ENCODE peak calls at places on chromosome 19, in five cellular contexts. E is MM.1S, S is SJSA1, A is astrocyte, K is body of pancreas. M is an unnamed sample. For H3K27me3, the result is how much of the 10 kb centered on the place peaks cover.

GRCh38 chr19:15159251-15159650 is 41.5 kb downstream of the NOTCH3 start:
- DNase-seq in E (peak), S (no peak), A (no peak), K (no peak), M (no peak)

GRCh38 chr19:17680235-17680722 is 7.9 kb downstream of the UNC13A start:
- DNase-seq in E (no peak), S (peak), A (peak), K (peak), M (no peak)

GRCh38 chr19:18204394-18205179 is 745 bp upstream of the RAB3A start:
- DNase-seq in E (no peak), S (no peak), A (no peak), K (peak), M (peak)

GRCh38 chr19:18057557-18057956 is 29.2 kb downstream of the IL12RB1 start:
- DNase-seq in E (no peak), S (no peak), A (no peak), K (no peak), M (no peak)

GRCh38 chr19:15210323-15210774 is 9.6 kb upstream of the NOTCH3 start:
- DNase-seq in E (no peak), S (peak), A (peak), K (no peak), M (no peak)

GRCh38 chr19:42042455-42043170 is 27.4 kb downstream of the GRIK5 start:
- DNase-seq in E (no peak), S (no peak), A (no peak), K (no peak), M (no peak)

GRCh38 chr19:31096930-31097329 is 252.3 kb downstream of the TSHZ3 start:
- DNase-seq in E (no peak), S (no peak), A (no peak), K (no peak), M (no peak)

GRCh38 chr19:8611391-8611883 is 922 bp upstream of the ADAMTS10 start:
- DNase-seq in E (no peak), S (no peak), A (no peak), K (no peak), M (no peak)

GRCh38 chr19:21022996-21023395 is 2.5 kb downstream of the ZNF430 start:
- DNase-seq in E (no peak), S (no peak), A (peak), K (no peak), M (no peak)

GRCh38 chr19:934865-935422 is 9.1 kb downstream of the ARID3A start:
- DNase-seq in E (no peak), S (no peak), A (peak), K (peak), M (no peak)

GRCh38 chr19:6359942-6360341 is 1.4 kb upstream of the CLPP start:
- DNase-seq in E (no peak), S (no peak), A (no peak), K (no peak), M (no peak)

GRCh38 chr19:34109596-34109995 is 62.7 kb upstream of the LSM14A start:
- DNase-seq in E (no peak), S (no peak), A (no peak), K (no peak), M (no peak)

GRCh38 chr19:17334414-17335409 is at the start of gene ANO8:
- DNase-seq in E (peak), S (peak), A (peak), K (peak), M (peak)

GRCh38 chr19:8490395-8490760 is 12.1 kb downstream of the PRAM1 start:
- DNase-seq in E (no peak), S (no peak), A (no peak), K (no peak), M (no peak)

GRCh38 chr19:45638930-45639729 is at the start of gene EML2:
- DNase-seq in E (peak), S (peak), A (peak), K (peak), M (peak)

GRCh38 chr19:41851456-41851855 is 6.6 kb downstream of the DMRTC2 start:
- DNase-seq in E (no peak), S (no peak), A (no peak), K (no peak), M (no peak)

GRCh38 chr19:19417618-19418270 is 12.3 kb downstream of the GATAD2A start:
- DNase-seq in E (no peak), S (no peak), A (no peak), K (no peak), M (no peak)

GRCh38 chr19:42191855-42192254 is 25.6 kb downstream of the DEDD2 start:
- DNase-seq in E (no peak), S (no peak), A (peak), K (no peak), M (no peak)

GRCh38 chr19:5953680-5954213 is 24.2 kb downstream of the RANBP3 start:
- DNase-seq in E (no peak), S (peak), A (peak), K (no peak), M (peak)

GRCh38 chr19:40805258-40805868 is 6.4 kb downstream of the EGLN2 start:
- DNase-seq in E (no peak), S (no peak), A (no peak), K (peak), M (no peak)

GRCh38 chr19:28971011-28971410 is 241.9 kb downstream of the UQCRFS1 start:
- DNase-seq in E (no peak), S (no peak), A (no peak), K (no peak), M (no peak)

GRCh38 chr19:6712692-6713670 is 7.5 kb downstream of the C3 start:
- DNase-seq in E (no peak), S (no peak), A (no peak), K (no peak), M (no peak)

GRCh38 chr19:5358173-5358800 is 17.7 kb upstream of the PTPRS start:
- DNase-seq in E (no peak), S (no peak), A (peak), K (no peak), M (no peak)

GRCh38 chr19:46860125-46860845 is 512 bp upstream of the ARHGAP35 start:
- DNase-seq in E (peak), S (peak), A (peak), K (peak), M (peak)

GRCh38 chr19:32691952-32692726 is 518 bp downstream of the NUDT19 start:
- DNase-seq in E (peak), S (peak), A (peak), K (peak), M (peak)

GRCh38 chr19:33630880-33631627 is 9.3 kb downstream of the CHST8 start:
- DNase-seq in E (no peak), S (no peak), A (no peak), K (no peak), M (no peak)

GRCh38 chr19:31023038-31023437 is 326.2 kb downstream of the TSHZ3 start:
- DNase-seq in E (no peak), S (no peak), A (no peak), K (no peak), M (no peak)

GRCh38 chr19:53158119-53158656 is 665 bp downstream of the ZNF347 start:
- DNase-seq in E (no peak), S (peak), A (peak), K (peak), M (peak)

GRCh38 chr19:5316138-5316537 is 24.5 kb downstream of the PTPRS start:
- DNase-seq in E (no peak), S (no peak), A (no peak), K (no peak), M (no peak)

GRCh38 chr19:1768918-1769644 is 15.8 kb downstream of the ONECUT3 start:
- DNase-seq in E (no peak), S (no peak), A (no peak), K (no peak), M (no peak)

GRCh38 chr19:40907968-40908735 is 26.1 kb upstream of the CYP2A7 start:
- DNase-seq in E (no peak), S (no peak), A (no peak), K (peak), M (peak)

GRCh38 chr19:58409010-58409790 is 751 bp downstream of the ZNF584 start:
- DNase-seq in E (no peak), S (no peak), A (no peak), K (peak), M (no peak)

GRCh38 chr19:15379996-15380647 is 535 bp upstream of the AKAP8 start:
- DNase-seq in E (peak), S (no peak), A (peak), K (no peak), M (no peak)

GRCh38 chr19:15265849-15266248 is 33.6 kb upstream of the EPHX3 start:
- DNase-seq in E (no peak), S (peak), A (peak), K (peak), M (no peak)

GRCh38 chr19:1471514-1472107 is 7.4 kb downstream of the C19orf25 start:
- DNase-seq in E (no peak), S (no peak), A (no peak), K (no peak), M (no peak)

GRCh38 chr19:1251503-1252220 is 3.3 kb downstream of the MIDN start:
- DNase-seq in E (no peak), S (no peak), A (no peak), K (peak), M (peak)

GRCh38 chr19:11014403-11014911 is 53.6 kb downstream of the SMARCA4 start:
- DNase-seq in E (no peak), S (no peak), A (no peak), K (no peak), M (no peak)

GRCh38 chr19:1942078-1942933 is 1.3 kb downstream of the CSNK1G2 start:
- DNase-seq in E (peak), S (peak), A (peak), K (peak), M (peak)

GRCh38 chr19:43462887-43463380 is 2.5 kb downstream of the LYPD3 start:
- DNase-seq in E (no peak), S (no peak), A (no peak), K (no peak), M (no peak)
- H3K27ac ChIP-seq in E (no peak), S (no peak), A (no peak), K (peak), M (peak)

GRCh38 chr19:3638208-3639193 is 11.9 kb upstream of the CACTIN start:
- DNase-seq in E (no peak), S (no peak), A (no peak), K (no peak), M (no peak)

GRCh38 chr19:3639479-3639878 is 12.9 kb upstream of the CACTIN start:
- DNase-seq in E (no peak), S (no peak), A (no peak), K (no peak), M (no peak)

GRCh38 chr19:3636962-3637361 is 10.4 kb upstream of the CACTIN start:
- DNase-seq in E (no peak), S (no peak), A (no peak), K (no peak), M (no peak)

GRCh38 chr19:3636506-3636905 is 9.9 kb upstream of the CACTIN start:
- DNase-seq in E (no peak), S (no peak), A (no peak), K (no peak), M (no peak)

DNA sequence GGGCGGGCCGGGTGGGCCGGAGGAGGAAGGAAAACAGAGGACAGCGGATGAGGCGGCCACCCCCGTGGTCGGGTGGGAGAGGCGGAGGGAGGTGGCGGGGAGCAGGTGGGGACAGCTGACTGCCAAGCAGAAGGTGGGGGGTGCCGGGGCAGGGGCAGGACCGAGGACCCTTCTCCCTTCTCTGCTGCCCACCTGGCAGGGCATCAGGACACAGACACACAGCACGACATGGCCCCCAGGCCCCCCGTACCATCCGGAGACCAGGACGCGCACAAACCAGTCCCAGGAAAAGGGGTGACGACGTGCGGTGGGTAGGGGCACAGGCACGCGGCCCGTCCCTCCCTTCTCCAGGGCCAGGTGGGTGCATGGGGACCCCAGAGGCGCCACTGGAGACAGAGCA is 11.0 kb upstream of the CACTIN start:
- DNase-seq in E (no peak), S (no peak), A (no peak), K (no peak), M (no peak)
- H3K27me3 ChIP-seq in E (under half), S (under half), A (under half), K (under half), M (under half)

GRCh38 chr19:48713041-48713863 is 6.3 kb downstream of the MAMSTR start:
- DNase-seq in E (no peak), S (no peak), A (no peak), K (peak), M (no peak)
- H3K27ac ChIP-seq in E (no peak), S (no peak), A (no peak), K (peak), M (peak)

GRCh38 chr19:50833802-50834167 is 411 bp upstream of the KLK15 start:
- DNase-seq in E (no peak), S (no peak), A (no peak), K (no peak), M (no peak)
- H3K27me3 ChIP-seq in E (half or more), S (under half), A (under half), K (under half), M (under half)

GRCh38 chr19:38842439-38843174 is 7.2 kb downstream of the HNRNPL start:
- DNase-seq in E (no peak), S (no peak), A (no peak), K (no peak), M (peak)

GRCh38 chr19:38839816-38840582 is 8.4 kb upstream of the ECH1 start:
- DNase-seq in E (no peak), S (no peak), A (no peak), K (no peak), M (no peak)

GRCh38 chr19:38841787-38842438 is 7.9 kb downstream of the HNRNPL start:
- DNase-seq in E (no peak), S (no peak), A (no peak), K (no peak), M (peak)

GRCh38 chr19:38840583-38840968 is 9.0 kb upstream of the ECH1 start:
- DNase-seq in E (no peak), S (no peak), A (no peak), K (no peak), M (no peak)

GRCh38 chr19:38841180-38841766 is 8.5 kb downstream of the HNRNPL start:
- DNase-seq in E (no peak), S (no peak), A (no peak), K (no peak), M (no peak)
- H3K27ac ChIP-seq in E (no peak), S (no peak), A (no peak), K (peak), M (peak)

GRCh38 chr19:49442793-49443365 is 1.6 kb upstream of the SLC17A7 start:
- DNase-seq in E (peak), S (peak), A (peak), K (peak), M (no peak)

GRCh38 chr19:49441210-49441959 is at the start of gene SLC17A7:
- DNase-seq in E (no peak), S (no peak), A (no peak), K (no peak), M (no peak)

GRCh38 chr19:49443366-49444099 is 2.2 kb upstream of the SLC17A7 start:
- DNase-seq in E (peak), S (peak), A (peak), K (peak), M (peak)

GRCh38 chr19:49441960-49442350 is 628 bp upstream of the SLC17A7 start:
- DNase-seq in E (no peak), S (no peak), A (no peak), K (no peak), M (no peak)

DNA sequence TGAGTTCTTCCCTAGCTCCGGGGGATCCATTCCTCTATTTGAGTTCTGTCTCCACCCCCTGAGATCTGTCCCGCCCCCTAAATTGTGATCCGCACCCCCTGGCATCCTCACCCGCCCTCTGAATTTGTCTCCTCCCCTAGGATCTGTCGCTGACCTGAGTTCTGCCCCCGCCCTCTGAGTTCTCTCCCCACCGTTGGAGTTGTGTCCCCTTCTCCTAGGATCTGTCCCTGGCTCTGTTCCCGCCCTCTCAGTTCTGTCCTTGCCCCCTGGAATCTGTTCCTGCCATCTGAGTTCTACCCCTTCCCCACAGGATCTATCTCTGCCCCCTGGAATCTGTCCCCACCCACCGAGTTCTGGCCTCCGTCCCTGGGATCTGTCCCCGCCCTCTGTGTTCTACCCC is 1.0 kb upstream of the SLC17A7 start:
- DNase-seq in E (no peak), S (no peak), A (no peak), K (no peak), M (no peak)
- H3K27me3 ChIP-seq in E (under half), S (under half), A (under half), K (under half), M (under half)

GRCh38 chr19:13999085-13999484 is 7.0 kb downstream of the RFX1 start:
- DNase-seq in E (no peak), S (no peak), A (no peak), K (no peak), M (no peak)
- H3K27ac ChIP-seq in E (no peak), S (no peak), A (no peak), K (no peak), M (peak)

M was measured in naive thymus-derived CD4-positive, alpha-beta T cell.